ENCODE peak calls at places on chromosome 7, in seven cellular contexts. Z is type B pancreatic cell, D is brain microvascular endothelial cell, L is cardiac muscle cell, C is GM10248, E is GM06990, W is mammary epithelial cell. Q is an unnamed sample.
A peak's percentile ranks its signal among the peaks of the same experiment; 100 is the strongest.

GRCh38 chr7:98923512-98923911 is 45.2 kb downstream of the TRRAP start:
- DNase-seq in D (no peak), E (no peak), Z (no peak), L (no peak), C (no peak), W (no peak), Q (no peak)

GRCh38 chr7:95527033-95527775 is 41.5 kb downstream of the ASB4 start:
- DNase-seq in C (peak; percentile 64), W (peak; percentile 20), D (peak; percentile 15), E (no peak), Z (no peak), L (peak; percentile 75), Q (peak; percentile 29)

GRCh38 chr7:132154248-132154647 is 422.0 kb downstream of the PLXNA4 start:
- DNase-seq in E (no peak), C (no peak), L (no peak), Z (no peak), D (no peak), W (no peak), Q (no peak)

GRCh38 chr7:151244156-151244870 is 4.2 kb downstream of the SMARCD3 start:
- DNase-seq in E (no peak), D (peak; percentile 52), Z (no peak), L (peak; percentile 64), C (peak; percentile 82), W (peak; percentile 19), Q (peak; percentile 83)

GRCh38 chr7:75739796-75740672 is 1.3 kb upstream of the HIP1 start:
- DNase-seq in C (no peak), Z (no peak), W (no peak), E (no peak), D (peak; percentile 43), L (peak; percentile 82), Q (no peak)

GRCh38 chr7:50728184-50728583 is 54.5 kb downstream of the GRB10 start:
- DNase-seq in Z (no peak), E (no peak), D (peak; percentile 47), W (no peak), L (peak; percentile 69), C (no peak), Q (no peak)

GRCh38 chr7:7257899-7258692 is 75.8 kb downstream of the C1GALT1 start:
- DNase-seq in C (peak; percentile 67), L (no peak), D (no peak), W (no peak), E (peak; percentile 72), Z (no peak), Q (no peak)

GRCh38 chr7:33299425-33299824 is 170.1 kb downstream of the BBS9 start:
- DNase-seq in E (no peak), D (no peak), L (no peak), C (no peak), W (no peak), Z (no peak), Q (no peak)

GRCh38 chr7:30134523-30135270 is at the start of gene MTURN:
- DNase-seq in E (peak; percentile 81), D (peak; percentile 69), L (peak; percentile 87), Z (peak; percentile 90), W (peak; percentile 76), C (peak; percentile 95), Q (peak; percentile 94)

GRCh38 chr7:127546313-127546712 is 39.1 kb downstream of the GCC1 start:
- DNase-seq in E (no peak), L (no peak), D (no peak), C (no peak), Z (no peak), W (no peak), Q (no peak)

GRCh38 chr7:127551941-127552340 is 33.5 kb downstream of the GCC1 start:
- DNase-seq in W (no peak), D (no peak), C (no peak), E (no peak), Z (no peak), L (no peak), Q (no peak)

DNA sequence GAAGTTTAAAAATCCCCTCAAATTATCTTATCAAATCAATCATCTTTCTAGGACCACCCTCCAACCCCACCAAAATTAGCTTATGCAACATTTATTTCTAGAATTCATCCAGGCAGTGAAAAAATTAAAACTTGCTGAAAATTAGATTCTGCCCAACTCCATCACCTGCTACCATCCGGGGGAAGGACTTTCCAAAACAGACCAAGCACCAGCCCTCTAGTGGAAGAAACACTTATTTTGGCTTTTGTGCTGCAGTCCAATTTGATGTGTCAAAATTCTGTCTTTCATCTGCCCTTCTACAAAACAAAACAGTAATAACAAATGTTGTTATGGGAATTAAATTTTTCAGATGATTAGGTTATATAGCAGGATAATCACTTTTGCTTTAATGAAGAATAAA is 35.1 kb downstream of the GCC1 start:
- DNase-seq in W (no peak), E (no peak), Z (no peak), C (no peak), L (no peak), D (no peak), Q (no peak)
- TF ChIP-seq CTCF in W (peak; percentile 26), E (peak; percentile 29), Z (peak; percentile 57), C (no peak), L (peak; percentile 26), D (peak; percentile 37), Q (no peak)

GRCh38 chr7:39721919-39722597 is 98.7 kb downstream of the RALA start:
- DNase-seq in W (no peak), Z (no peak), E (no peak), D (no peak), C (no peak), L (no peak), Q (no peak)
- TF ChIP-seq CTCF in W (no peak), Z (no peak), E (no peak), D (no peak), C (no peak), L (no peak), Q (no peak)

DNA sequence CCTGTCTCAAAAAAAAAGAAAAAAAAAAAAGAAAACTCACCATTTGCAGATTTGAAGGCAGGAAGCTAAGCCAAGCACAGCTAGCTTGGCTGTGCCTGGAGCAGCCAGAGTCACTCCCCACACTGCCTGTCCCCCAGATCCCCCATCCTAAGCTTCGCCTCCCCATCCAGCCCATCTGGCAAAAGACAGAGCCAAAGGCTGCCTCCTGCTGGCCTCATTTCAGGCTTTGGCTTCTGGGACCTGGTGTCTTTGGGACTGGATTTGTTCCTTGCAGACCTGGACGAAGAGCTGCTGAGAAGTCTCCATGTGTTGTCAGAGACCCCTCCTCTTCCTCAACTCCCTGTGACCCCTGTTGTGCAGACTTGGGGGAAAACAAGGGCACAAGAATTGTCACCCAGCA is 8.1 kb downstream of the ASL start:
- DNase-seq in L (no peak), Z (no peak), D (no peak), C (no peak), W (no peak), E (no peak), Q (no peak)
- TF ChIP-seq CTCF in L (no peak), Z (no peak), D (peak; percentile 31), C (no peak), W (no peak), E (peak; percentile 6), Q (no peak)

DNA sequence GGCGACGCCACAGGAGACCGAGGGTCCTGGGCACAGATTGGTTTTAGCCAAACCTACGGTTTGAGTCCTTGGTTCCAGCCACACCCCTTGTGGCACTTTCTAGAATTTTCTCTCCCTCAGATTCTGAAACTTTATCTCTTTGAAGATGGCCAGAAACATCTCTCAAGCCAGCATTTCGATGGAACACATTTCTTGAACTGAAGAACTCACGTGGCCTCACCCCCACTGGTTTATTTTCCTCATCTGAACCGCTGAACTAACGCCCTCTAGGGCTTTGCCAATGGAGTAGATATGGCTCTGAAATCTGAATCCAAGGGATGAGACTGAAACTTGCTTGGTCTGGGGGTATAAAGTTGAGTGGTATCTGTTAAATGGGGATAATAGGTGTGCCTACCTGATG is 6.7 kb upstream of the SPAM1 start:
- DNase-seq in L (no peak), E (no peak), D (no peak), Z (no peak), W (no peak), C (no peak), Q (no peak)
- TF ChIP-seq CTCF in L (no peak), E (no peak), D (no peak), Z (no peak), W (no peak), C (no peak), Q (no peak)

GRCh38 chr7:36638140-36638539 is 86.2 kb downstream of the AOAH start:
- DNase-seq in D (no peak), C (no peak), Z (no peak), L (no peak), W (no peak), E (no peak), Q (no peak)
- TF ChIP-seq CTCF in D (no peak), C (no peak), Z (no peak), L (no peak), W (no peak), E (no peak), Q (no peak)

GRCh38 chr7:40043164-40043563 is 91.3 kb downstream of the MPLKIP start:
- DNase-seq in E (no peak), W (no peak), L (no peak), C (no peak), D (no peak), Z (no peak), Q (no peak)

DNA sequence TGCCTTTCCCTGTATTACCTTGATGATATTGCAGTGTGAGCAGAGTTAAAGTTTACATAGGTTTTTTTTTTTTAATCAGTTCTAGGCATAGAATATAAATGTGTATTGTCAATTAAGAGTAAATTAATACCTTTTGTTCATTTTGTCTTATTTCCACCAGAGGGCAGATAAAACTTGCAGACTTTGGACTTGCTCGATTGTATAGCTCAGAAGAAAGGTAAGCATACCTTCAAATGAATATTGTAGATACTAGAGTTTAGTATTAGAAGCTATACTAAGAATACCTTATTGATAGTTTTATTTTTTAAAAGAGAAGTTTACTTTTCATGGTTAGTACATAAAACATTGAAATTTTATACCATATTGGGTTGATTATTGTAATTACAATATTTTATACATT is 86.8 kb downstream of the MPLKIP start:
- DNase-seq in W (no peak), E (no peak), L (no peak), C (no peak), Z (no peak), D (no peak), Q (no peak)
- TF ChIP-seq CTCF in W (peak; percentile 31), E (no peak), L (peak; percentile 18), C (no peak), Z (no peak), D (peak; percentile 25), Q (peak; percentile 19)

GRCh38 chr7:66779669-66780408 is 39.3 kb downstream of the RABGEF1 start:
- DNase-seq in Z (no peak), E (no peak), W (peak; percentile 33), D (no peak), L (peak; percentile 62), C (no peak), Q (no peak)

GRCh38 chr7:66776800-66777468 is 36.4 kb downstream of the RABGEF1 start:
- DNase-seq in C (no peak), L (no peak), W (no peak), Z (no peak), D (no peak), E (no peak), Q (no peak)

GRCh38 chr7:66778201-66778600 is 37.7 kb downstream of the RABGEF1 start:
- DNase-seq in D (peak; percentile 22), L (no peak), W (no peak), E (no peak), C (no peak), Z (no peak), Q (no peak)

GRCh38 chr7:66781408-66782090 is 41.0 kb downstream of the RABGEF1 start:
- DNase-seq in D (no peak), C (no peak), E (no peak), W (no peak), Z (no peak), L (no peak), Q (no peak)
- TF ChIP-seq CTCF in D (no peak), C (no peak), E (no peak), W (no peak), Z (no peak), L (no peak), Q (no peak)